ENCODE peak calls at places on chromosomes 12 and 14, in seven cellular contexts. One of them, this sample, is unnamed.

GRCh38 chr12:12759234-12759915 is 26.1 kb upstream of the APOLD1 start:
- DNase-seq in neuronal stem cell: no peak
- DNase-seq in fibroblast of lung: no peak
- DNase-seq in psoas muscle: no peak
- DNase-seq in IMR-90: no peak
- DNase-seq in tibial artery: no peak
- DNase-seq in colonic mucosa: no peak
- DNase-seq in this sample: no peak

GRCh38 chr14:101103321-101103901 is 199.9 kb upstream of the RTL1 start:
- DNase-seq in colonic mucosa: peak; percentile 10
- DNase-seq in psoas muscle: no peak
- DNase-seq in tibial artery: no peak
- DNase-seq in IMR-90: no peak
- DNase-seq in neuronal stem cell: no peak
- DNase-seq in fibroblast of lung: no peak
- DNase-seq in this sample: no peak

GRCh38 chr14:41297961-41298690 is 308.6 kb upstream of the LRFN5 start:
- DNase-seq in neuronal stem cell: no peak
- DNase-seq in tibial artery: no peak
- DNase-seq in colonic mucosa: no peak
- DNase-seq in IMR-90: no peak
- DNase-seq in psoas muscle: no peak
- DNase-seq in fibroblast of lung: no peak
- DNase-seq in this sample: no peak

GRCh38 chr14:73492661-73493060 is 1.9 kb downstream of the RIOX1 start:
- DNase-seq in neuronal stem cell: no peak
- DNase-seq in IMR-90: no peak
- DNase-seq in tibial artery: no peak
- DNase-seq in colonic mucosa: no peak
- DNase-seq in psoas muscle: no peak
- DNase-seq in fibroblast of lung: no peak
- DNase-seq in this sample: no peak

GRCh38 chr14:95503365-95504134 is 12.9 kb downstream of the SYNE3 start:
- DNase-seq in tibial artery: no peak
- DNase-seq in colonic mucosa: no peak
- DNase-seq in neuronal stem cell: no peak
- DNase-seq in psoas muscle: no peak
- DNase-seq in IMR-90: no peak
- DNase-seq in fibroblast of lung: no peak
- DNase-seq in this sample: no peak

GRCh38 chr14:20774258-20774657 is 6.1 kb downstream of the EDDM3B start:
- DNase-seq in fibroblast of lung: no peak
- DNase-seq in colonic mucosa: no peak
- DNase-seq in neuronal stem cell: no peak
- DNase-seq in psoas muscle: no peak
- DNase-seq in IMR-90: no peak
- DNase-seq in tibial artery: no peak
- DNase-seq in this sample: no peak

GRCh38 chr14:63045612-63046320 is 508 bp upstream of the KCNH5 start:
- DNase-seq in fibroblast of lung: peak; percentile 54
- DNase-seq in tibial artery: no peak
- DNase-seq in colonic mucosa: no peak
- DNase-seq in neuronal stem cell: peak; percentile 79
- DNase-seq in psoas muscle: peak; percentile 43
- DNase-seq in IMR-90: peak; percentile 40
- DNase-seq in this sample: peak; percentile 57

GRCh38 chr12:52010152-52010622 is 3.4 kb downstream of the TAMALIN start:
- DNase-seq in IMR-90: peak; percentile 83
- DNase-seq in psoas muscle: peak; percentile 87
- DNase-seq in fibroblast of lung: peak; percentile 91
- DNase-seq in neuronal stem cell: peak; percentile 82
- DNase-seq in colonic mucosa: peak; percentile 56
- DNase-seq in tibial artery: peak; percentile 84
- DNase-seq in this sample: peak; percentile 29

GRCh38 chr12:101761347-101761746 is 22.1 kb upstream of the SYCP3 start:
- DNase-seq in fibroblast of lung: peak; percentile 12
- DNase-seq in neuronal stem cell: no peak
- DNase-seq in psoas muscle: no peak
- DNase-seq in colonic mucosa: no peak
- DNase-seq in tibial artery: no peak
- DNase-seq in IMR-90: peak; percentile 79
- DNase-seq in this sample: no peak

GRCh38 chr12:52087961-52088820 is 8.7 kb downstream of the SMIM41 start:
- DNase-seq in IMR-90: no peak
- DNase-seq in neuronal stem cell: no peak
- DNase-seq in colonic mucosa: no peak
- DNase-seq in tibial artery: no peak
- DNase-seq in fibroblast of lung: no peak
- DNase-seq in psoas muscle: peak; percentile 60
- DNase-seq in this sample: no peak

GRCh38 chr14:104218361-104219180 is 80.2 kb downstream of the KIF26A start:
- DNase-seq in fibroblast of lung: no peak
- DNase-seq in psoas muscle: peak; percentile 35
- DNase-seq in colonic mucosa: no peak
- DNase-seq in IMR-90: no peak
- DNase-seq in tibial artery: no peak
- DNase-seq in neuronal stem cell: no peak
- DNase-seq in this sample: no peak

GRCh38 chr12:110543252-110543959 is 39.7 kb downstream of the PPTC7 start:
- DNase-seq in IMR-90: peak; percentile 80
- DNase-seq in fibroblast of lung: peak; percentile 96
- DNase-seq in neuronal stem cell: no peak
- DNase-seq in tibial artery: peak; percentile 97
- DNase-seq in colonic mucosa: peak; percentile 78
- DNase-seq in psoas muscle: peak; percentile 95
- DNase-seq in this sample: peak; percentile 91

GRCh38 chr14:32457213-32457920 is 128.3 kb downstream of the AKAP6 start:
- DNase-seq in fibroblast of lung: peak; percentile 68
- DNase-seq in IMR-90: peak; percentile 84
- DNase-seq in tibial artery: no peak
- DNase-seq in psoas muscle: no peak
- DNase-seq in colonic mucosa: no peak
- DNase-seq in neuronal stem cell: no peak
- DNase-seq in this sample: no peak

GRCh38 chr12:81284137-81284536 is 206.3 kb downstream of the ACSS3 start:
- DNase-seq in fibroblast of lung: no peak
- DNase-seq in tibial artery: no peak
- DNase-seq in neuronal stem cell: no peak
- DNase-seq in IMR-90: peak; percentile 4
- DNase-seq in psoas muscle: no peak
- DNase-seq in colonic mucosa: no peak
- DNase-seq in this sample: no peak

GRCh38 chr12:95473440-95473946 is 459 bp upstream of the METAP2 start:
- DNase-seq in fibroblast of lung: peak; percentile 61
- DNase-seq in tibial artery: peak; percentile 66
- DNase-seq in colonic mucosa: peak; percentile 68
- DNase-seq in IMR-90: peak; percentile 41
- DNase-seq in neuronal stem cell: peak; percentile 17
- DNase-seq in psoas muscle: no peak
- DNase-seq in this sample: peak; percentile 37

GRCh38 chr12:93507151-93507550 is 39.8 kb downstream of the MRPL42 start:
- DNase-seq in IMR-90: no peak
- DNase-seq in psoas muscle: no peak
- DNase-seq in tibial artery: no peak
- DNase-seq in fibroblast of lung: no peak
- DNase-seq in colonic mucosa: no peak
- DNase-seq in neuronal stem cell: no peak
- DNase-seq in this sample: no peak

DNA sequence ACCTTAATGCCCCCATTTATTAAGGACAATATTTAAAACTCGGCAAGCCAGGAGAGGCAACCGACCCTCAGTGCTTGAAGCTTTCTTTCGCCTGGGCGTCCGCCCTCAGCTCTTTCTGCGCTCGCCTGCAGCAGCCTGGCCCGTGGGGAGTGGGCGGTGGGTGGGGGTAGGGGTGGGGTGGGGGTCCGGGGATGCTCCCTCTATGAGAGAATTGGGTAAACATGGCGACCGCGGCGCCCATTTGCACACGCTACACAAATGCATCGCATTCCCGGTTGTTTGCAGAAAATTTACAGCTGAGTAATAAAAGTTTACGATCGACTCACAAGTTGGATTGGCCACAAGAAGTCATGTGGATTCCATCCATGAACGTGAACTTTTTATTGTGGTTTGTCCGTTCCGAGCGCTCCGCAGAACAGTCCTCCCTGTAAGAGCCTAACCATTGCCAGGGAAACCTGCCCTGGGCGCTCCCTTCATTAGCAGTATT is 7.7 kb downstream of the HOXC8 start:
- DNase-seq in psoas muscle: peak; percentile 51
- DNase-seq in fibroblast of lung: peak; percentile 23
- DNase-seq in tibial artery: no peak
- DNase-seq in colonic mucosa: peak; percentile 40
- DNase-seq in neuronal stem cell: no peak
- DNase-seq in IMR-90: peak; percentile 11
- DNase-seq in this sample: no peak
- H3K4me3 ChIP-seq in psoas muscle: peak overlapping the region; percentile 77
- H3K4me3 ChIP-seq in fibroblast of lung: peak overlapping the region; percentile 57
- H3K4me3 ChIP-seq in tibial artery: peak overlapping the region; percentile 71
- H3K4me3 ChIP-seq in colonic mucosa: no peak overlapping the region
- H3K4me3 ChIP-seq in neuronal stem cell: no peak overlapping the region
- H3K4me3 ChIP-seq in IMR-90: no peak overlapping the region
- H3K4me3 ChIP-seq in this sample: no peak overlapping the region

GRCh38 chr14:74973003-74973614 is 17.7 kb upstream of the PGF start:
- DNase-seq in fibroblast of lung: no peak
- DNase-seq in colonic mucosa: no peak
- DNase-seq in IMR-90: peak; percentile 44
- DNase-seq in tibial artery: peak; percentile 75
- DNase-seq in neuronal stem cell: no peak
- DNase-seq in psoas muscle: peak; percentile 84
- DNase-seq in this sample: no peak
- H3K27ac ChIP-seq in fibroblast of lung: no peak overlapping the region
- H3K27ac ChIP-seq in colonic mucosa: no peak overlapping the region
- H3K27ac ChIP-seq in IMR-90: no peak overlapping the region
- H3K27ac ChIP-seq in tibial artery: no peak overlapping the region
- H3K27ac ChIP-seq in neuronal stem cell: no peak overlapping the region
- H3K27ac ChIP-seq in psoas muscle: peak overlapping the region; percentile 55
- H3K27ac ChIP-seq in this sample: no peak overlapping the region

DNA sequence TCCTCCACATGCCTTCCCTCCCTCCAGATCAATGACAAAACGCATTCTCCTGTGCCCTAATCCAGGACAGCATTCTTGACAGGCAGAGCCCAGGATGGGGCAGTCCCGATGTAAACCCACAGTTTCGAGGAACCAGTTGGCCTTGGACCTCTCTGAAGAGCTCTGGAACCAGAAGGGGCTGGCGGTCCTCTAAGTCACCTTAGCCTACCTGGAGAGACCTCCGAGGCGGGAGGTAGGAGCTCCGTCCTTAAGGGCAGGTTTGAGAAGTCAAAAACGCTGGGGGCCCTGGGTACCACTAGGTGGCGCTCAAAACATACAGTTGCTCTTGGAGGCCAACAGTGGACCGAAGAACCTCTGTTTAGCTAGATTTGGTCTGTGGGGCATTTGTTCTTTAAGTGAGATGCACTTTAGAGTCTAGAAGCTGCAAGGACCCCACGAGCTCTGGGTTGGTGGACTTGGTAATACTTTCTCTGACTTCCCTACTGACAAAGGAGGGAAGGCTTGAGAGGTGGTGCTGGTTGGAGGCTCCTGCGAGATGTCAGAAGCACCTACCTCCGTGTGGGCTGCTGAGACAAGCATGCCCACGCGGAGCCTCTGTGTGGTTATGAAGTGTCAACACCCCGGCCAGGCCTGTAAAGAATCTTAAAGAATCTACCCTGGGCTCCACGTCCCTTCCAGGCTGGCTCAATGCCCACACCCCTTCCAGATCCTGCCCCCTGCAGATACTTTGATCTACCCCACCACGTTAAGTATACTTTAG is 74.8 kb upstream of the CHST11 start:
- DNase-seq in fibroblast of lung: peak; percentile 84
- DNase-seq in psoas muscle: peak; percentile 79
- DNase-seq in colonic mucosa: peak; percentile 82
- DNase-seq in IMR-90: peak; percentile 74
- DNase-seq in tibial artery: peak; percentile 85
- DNase-seq in neuronal stem cell: peak; percentile 81
- DNase-seq in this sample: peak; percentile 88
- H3K4me3 ChIP-seq in fibroblast of lung: no peak overlapping the region
- H3K4me3 ChIP-seq in psoas muscle: no peak overlapping the region
- H3K4me3 ChIP-seq in colonic mucosa: no peak overlapping the region
- H3K4me3 ChIP-seq in IMR-90: no peak overlapping the region
- H3K4me3 ChIP-seq in tibial artery: no peak overlapping the region
- H3K4me3 ChIP-seq in neuronal stem cell: no peak overlapping the region
- H3K4me3 ChIP-seq in this sample: no peak overlapping the region

GRCh38 chr12:113071427-113072112 is 15.0 kb downstream of the DTX1 start:
- DNase-seq in IMR-90: no peak
- DNase-seq in fibroblast of lung: no peak
- DNase-seq in psoas muscle: peak; percentile 66
- DNase-seq in tibial artery: no peak
- DNase-seq in neuronal stem cell: no peak
- DNase-seq in colonic mucosa: no peak
- DNase-seq in this sample: peak; percentile 41
- H3K27ac ChIP-seq in IMR-90: no peak overlapping the region
- H3K27ac ChIP-seq in fibroblast of lung: no peak overlapping the region
- H3K27ac ChIP-seq in psoas muscle: no peak overlapping the region
- H3K27ac ChIP-seq in tibial artery: no peak overlapping the region
- H3K27ac ChIP-seq in neuronal stem cell: no peak overlapping the region
- H3K27ac ChIP-seq in colonic mucosa: no peak overlapping the region
- H3K27ac ChIP-seq in this sample: peak overlapping the region; percentile 94

GRCh38 chr14:22189873-22190272 is 399.2 kb downstream of the DAD1 start:
- DNase-seq in colonic mucosa: no peak
- DNase-seq in psoas muscle: no peak
- DNase-seq in tibial artery: no peak
- DNase-seq in IMR-90: no peak
- DNase-seq in neuronal stem cell: no peak
- DNase-seq in fibroblast of lung: no peak
- DNase-seq in this sample: no peak
- H3K4me3 ChIP-seq in colonic mucosa: no peak overlapping the region
- H3K4me3 ChIP-seq in psoas muscle: no peak overlapping the region
- H3K4me3 ChIP-seq in tibial artery: no peak overlapping the region
- H3K4me3 ChIP-seq in IMR-90: no peak overlapping the region
- H3K4me3 ChIP-seq in neuronal stem cell: no peak overlapping the region
- H3K4me3 ChIP-seq in fibroblast of lung: no peak overlapping the region
- H3K4me3 ChIP-seq in this sample: no peak overlapping the region

This sample was measured in body of pancreas.